ENCODE peak calls at places on chromosomes 16 and 17, in four cellular contexts. One of them, this sample, is unnamed.
A peak's percentile ranks its signal among the peaks of the same experiment; 100 is the strongest.

GRCh38 chr17:2011421-2012371 is 13.4 kb downstream of the RTN4RL1 start:
- DNase-seq in gastrocnemius medialis: no peak
- DNase-seq in adrenal gland: no peak
- DNase-seq in thyroid gland: no peak
- DNase-seq in this sample: peak; percentile 64

GRCh38 chr17:41959336-41960095 is 7.1 kb upstream of the CNP start:
- DNase-seq in gastrocnemius medialis: no peak
- DNase-seq in adrenal gland: peak; percentile 42
- DNase-seq in thyroid gland: peak; percentile 70
- DNase-seq in this sample: peak; percentile 64

GRCh38 chr16:15653227-15653626 is 3.2 kb downstream of the NDE1 start:
- DNase-seq in gastrocnemius medialis: no peak
- DNase-seq in adrenal gland: no peak
- DNase-seq in thyroid gland: no peak
- DNase-seq in this sample: no peak

GRCh38 chr17:38896373-38896954 is 26.6 kb downstream of the LASP1 start:
- DNase-seq in gastrocnemius medialis: no peak
- DNase-seq in adrenal gland: peak; percentile 47
- DNase-seq in thyroid gland: no peak
- DNase-seq in this sample: no peak

GRCh38 chr17:393806-394717 is 41.5 kb upstream of the RPH3AL start:
- DNase-seq in gastrocnemius medialis: no peak
- DNase-seq in adrenal gland: no peak
- DNase-seq in thyroid gland: no peak
- DNase-seq in this sample: no peak

GRCh38 chr17:78337244-78338109 is 22.4 kb downstream of the SOCS3 start:
- DNase-seq in gastrocnemius medialis: no peak
- DNase-seq in adrenal gland: peak; percentile 48
- DNase-seq in thyroid gland: no peak
- DNase-seq in this sample: no peak

GRCh38 chr16:85629326-85629725 is 16.2 kb downstream of the GSE1 start:
- DNase-seq in gastrocnemius medialis: no peak
- DNase-seq in adrenal gland: peak; percentile 72
- DNase-seq in thyroid gland: no peak
- DNase-seq in this sample: no peak

GRCh38 chr17:80086616-80087015 is 14.8 kb upstream of the GAA start:
- DNase-seq in gastrocnemius medialis: no peak
- DNase-seq in adrenal gland: no peak
- DNase-seq in thyroid gland: no peak
- DNase-seq in this sample: no peak

GRCh38 chr17:77611791-77612466 is 346.6 kb upstream of the TNRC6C start:
- DNase-seq in gastrocnemius medialis: no peak
- DNase-seq in adrenal gland: no peak
- DNase-seq in thyroid gland: no peak
- DNase-seq in this sample: no peak

GRCh38 chr17:45867702-45868101 is 23.0 kb downstream of the SPPL2C start:
- DNase-seq in gastrocnemius medialis: no peak
- DNase-seq in adrenal gland: no peak
- DNase-seq in thyroid gland: no peak
- DNase-seq in this sample: no peak

GRCh38 chr16:84247341-84247740 is 7.5 kb upstream of the KCNG4 start:
- DNase-seq in gastrocnemius medialis: no peak
- DNase-seq in adrenal gland: no peak
- DNase-seq in thyroid gland: no peak
- DNase-seq in this sample: no peak

GRCh38 chr17:79027925-79028491 is 4.0 kb downstream of the C1QTNF1 start:
- DNase-seq in gastrocnemius medialis: no peak
- DNase-seq in adrenal gland: peak; percentile 80
- DNase-seq in thyroid gland: no peak
- DNase-seq in this sample: peak; percentile 22

GRCh38 chr17:35849469-35850348 is 19.0 kb downstream of the HEATR9 start:
- DNase-seq in gastrocnemius medialis: no peak
- DNase-seq in adrenal gland: peak; percentile 73
- DNase-seq in thyroid gland: peak; percentile 13
- DNase-seq in this sample: peak; percentile 55

DNA sequence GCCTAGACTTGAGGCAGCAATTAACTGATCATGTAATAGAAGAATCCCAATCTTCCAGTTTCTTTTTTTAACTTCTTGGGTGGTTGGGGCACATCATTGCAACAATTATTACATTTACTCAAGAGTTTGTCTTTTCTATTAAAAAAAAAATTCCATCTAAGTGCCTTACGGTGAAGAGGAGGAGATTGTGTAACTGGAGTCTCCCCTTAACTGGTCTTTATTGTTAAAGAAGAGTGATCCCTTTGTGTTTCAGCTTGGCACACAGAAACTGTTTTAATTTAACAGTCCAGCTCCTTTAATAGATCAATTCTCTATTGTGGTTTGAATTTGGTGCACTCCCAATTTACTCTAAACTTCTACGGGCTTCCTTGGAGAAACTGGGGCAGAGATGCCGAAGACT is 75.2 kb downstream of the FTO start:
- DNase-seq in gastrocnemius medialis: no peak
- DNase-seq in adrenal gland: no peak
- DNase-seq in thyroid gland: no peak
- DNase-seq in this sample: no peak
- H3K4me1 ChIP-seq in gastrocnemius medialis: peaks cover 44% of the 10 kb centered on the region
- H3K4me1 ChIP-seq in adrenal gland: peaks cover 22% of the 10 kb centered on the region
- H3K4me1 ChIP-seq in thyroid gland: peaks cover 38% of the 10 kb centered on the region
- H3K4me1 ChIP-seq in this sample: peaks cover 79% of the 10 kb centered on the region

DNA sequence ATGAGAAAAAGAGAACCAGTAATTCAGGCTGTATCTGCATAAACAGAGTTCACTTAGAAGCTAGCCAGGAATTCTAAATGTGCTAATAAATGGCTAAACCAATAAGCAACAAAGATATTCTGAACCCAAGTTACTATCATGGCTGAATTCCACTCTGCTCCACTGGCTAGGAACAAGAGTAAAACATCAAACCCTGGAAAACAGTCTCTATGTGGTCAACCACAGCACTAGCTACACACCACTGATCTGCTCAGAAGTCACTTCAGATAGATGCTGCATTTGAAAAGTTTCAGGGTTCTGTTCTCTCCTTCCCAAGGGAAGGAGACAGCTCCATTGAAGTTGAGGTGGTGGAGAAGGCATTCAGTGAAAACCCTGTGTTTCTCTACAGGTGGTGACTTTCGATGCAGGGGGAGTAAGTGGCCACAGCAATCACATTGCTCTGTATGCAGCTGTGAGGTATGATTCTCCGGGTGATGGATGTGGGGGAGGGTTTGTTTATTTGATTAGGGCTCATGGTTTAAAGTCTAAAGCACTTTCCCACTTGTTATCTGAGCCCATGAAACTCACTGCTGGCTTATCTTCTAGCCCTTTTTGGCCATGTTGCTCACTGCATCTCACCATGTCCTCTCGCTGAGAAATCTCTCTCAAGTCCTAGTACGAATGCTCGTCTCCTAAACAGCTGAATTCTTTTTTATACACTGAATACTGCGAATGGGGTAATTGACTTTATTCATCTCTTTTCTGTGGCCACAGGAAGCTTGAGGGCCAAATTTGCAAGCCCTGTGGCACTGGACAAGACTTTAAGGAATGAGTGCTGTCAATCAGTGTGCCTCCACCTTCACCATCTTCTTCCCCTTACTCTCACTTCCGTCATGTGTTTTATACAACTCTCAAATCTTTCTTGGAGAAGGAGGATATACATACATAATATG is 39.8 kb downstream of the CENPV start:
- DNase-seq in gastrocnemius medialis: no peak
- DNase-seq in adrenal gland: no peak
- DNase-seq in thyroid gland: no peak
- DNase-seq in this sample: peak; percentile 14
- TF ChIP-seq POLR2A in gastrocnemius medialis: no peak
- TF ChIP-seq POLR2A in adrenal gland: no peak
- TF ChIP-seq POLR2A in thyroid gland: no peak
- TF ChIP-seq POLR2A in this sample: no peak

GRCh38 chr17:49875690-49876089 is 27.8 kb upstream of the TAC4 start:
- DNase-seq in gastrocnemius medialis: no peak
- DNase-seq in adrenal gland: no peak
- DNase-seq in thyroid gland: peak; percentile 56
- DNase-seq in this sample: no peak
- TF ChIP-seq CTCF in gastrocnemius medialis: no peak
- TF ChIP-seq CTCF in adrenal gland: no peak
- TF ChIP-seq CTCF in thyroid gland: no peak
- TF ChIP-seq CTCF in this sample: no peak

DNA sequence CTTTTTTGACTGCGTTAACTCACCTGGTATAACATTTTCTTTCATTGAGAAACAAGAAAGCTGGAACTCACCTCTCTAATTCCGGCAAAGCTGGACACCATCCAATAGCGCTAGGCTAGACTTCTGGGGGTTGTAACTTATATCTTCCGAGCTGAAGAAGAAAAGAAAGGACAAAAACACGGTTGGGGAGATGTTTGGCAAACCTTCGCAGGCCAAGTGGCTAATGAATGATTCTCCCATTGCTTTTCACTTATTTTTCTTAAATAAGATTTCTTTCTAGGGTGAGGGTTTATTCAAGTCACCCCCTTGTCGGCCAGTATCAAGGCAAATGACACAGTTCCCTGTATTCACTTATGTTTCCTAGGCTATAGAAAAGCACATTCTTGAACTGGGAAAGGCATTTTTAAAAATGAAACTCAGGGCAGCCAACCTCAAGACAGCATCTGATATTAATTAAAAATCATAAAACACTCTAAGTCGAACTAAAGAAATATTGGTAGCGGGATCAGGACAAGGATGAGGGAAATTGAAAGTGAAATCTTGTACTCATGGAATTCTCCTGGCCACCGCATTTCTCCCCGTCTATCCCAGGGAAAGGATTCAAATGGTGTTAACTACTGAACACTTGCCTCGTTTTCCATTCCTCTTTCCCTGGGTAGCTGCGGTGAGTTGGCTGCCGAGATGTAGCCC is 95.9 kb upstream of the ZFHX3 start:
- DNase-seq in gastrocnemius medialis: no peak
- DNase-seq in adrenal gland: no peak
- DNase-seq in thyroid gland: no peak
- DNase-seq in this sample: no peak
- H3K4me1 ChIP-seq in gastrocnemius medialis: no peaks in the 10 kb centered on the region
- H3K4me1 ChIP-seq in adrenal gland: no peaks in the 10 kb centered on the region
- H3K4me1 ChIP-seq in thyroid gland: no peaks in the 10 kb centered on the region
- H3K4me1 ChIP-seq in this sample: peaks cover 6% of the 10 kb centered on the region

GRCh38 chr16:28879841-28880588 is 1.7 kb downstream of the ATP2A1 start:
- DNase-seq in gastrocnemius medialis: peak; percentile 91
- DNase-seq in adrenal gland: peak; percentile 90
- DNase-seq in thyroid gland: peak; percentile 76
- DNase-seq in this sample: peak; percentile 85
- TF ChIP-seq POLR2A in gastrocnemius medialis: peak; percentile 52
- TF ChIP-seq POLR2A in adrenal gland: no peak
- TF ChIP-seq POLR2A in thyroid gland: no peak
- TF ChIP-seq POLR2A in this sample: no peak

DNA sequence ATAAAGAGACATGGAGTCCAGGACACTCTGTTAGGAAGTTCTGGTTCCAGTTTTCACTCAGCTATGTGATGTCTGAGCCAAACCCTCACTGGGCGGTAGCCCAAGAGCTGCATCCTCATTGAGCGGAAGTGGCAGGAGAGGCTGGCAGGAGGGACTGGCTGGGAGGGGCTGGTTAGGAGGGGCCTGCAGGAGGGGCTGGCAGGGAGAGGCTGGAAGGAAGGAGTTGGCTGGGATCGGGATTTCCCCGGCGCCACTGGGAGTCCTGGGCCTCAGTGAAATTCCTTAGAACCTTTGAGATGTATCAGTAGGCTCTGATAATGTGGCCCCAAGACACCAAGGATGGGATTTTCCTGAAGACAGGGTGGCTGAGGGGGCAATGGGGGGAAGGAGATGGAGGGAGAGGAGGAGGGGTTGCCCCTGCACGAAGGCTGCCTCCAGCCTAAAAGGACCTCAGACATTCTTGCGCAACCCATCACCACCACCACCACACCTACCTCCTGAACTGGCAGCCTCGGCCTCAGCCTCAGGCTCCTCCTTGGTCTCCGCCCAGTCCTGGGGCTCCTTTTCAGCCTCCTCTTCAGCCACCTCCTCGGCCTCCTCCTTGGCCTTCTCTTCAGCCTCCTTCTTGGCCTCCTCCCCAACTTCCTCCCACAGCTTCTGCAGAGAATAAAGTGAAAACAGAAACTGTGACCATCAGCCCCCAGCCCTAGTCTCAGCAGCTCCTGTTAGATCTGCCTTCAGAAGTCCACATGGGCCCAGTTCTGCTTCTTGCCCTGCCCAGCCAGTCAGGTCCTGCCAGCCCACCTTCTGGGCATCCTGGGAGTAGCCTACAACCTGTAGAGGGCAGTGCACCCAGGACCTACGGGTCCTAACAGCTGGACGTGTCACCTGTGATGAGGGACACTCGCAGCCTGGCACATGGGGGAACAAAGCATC is 31.7 kb downstream of the CNGB1 start:
- DNase-seq in gastrocnemius medialis: peak; percentile 17
- DNase-seq in adrenal gland: peak; percentile 19
- DNase-seq in thyroid gland: peak; percentile 89
- DNase-seq in this sample: no peak
- TF ChIP-seq CTCF in gastrocnemius medialis: no peak
- TF ChIP-seq CTCF in adrenal gland: no peak
- TF ChIP-seq CTCF in thyroid gland: peak; percentile 9
- TF ChIP-seq CTCF in this sample: no peak

GRCh38 chr17:58086953-58087352 is 3.7 kb downstream of the DYNLL2 start:
- DNase-seq in gastrocnemius medialis: no peak
- DNase-seq in adrenal gland: no peak
- DNase-seq in thyroid gland: no peak
- DNase-seq in this sample: no peak
- H3K4me1 ChIP-seq in gastrocnemius medialis: peaks cover 60% of the 10 kb centered on the region
- H3K4me1 ChIP-seq in adrenal gland: peaks cover 20% of the 10 kb centered on the region
- H3K4me1 ChIP-seq in thyroid gland: peaks cover 39% of the 10 kb centered on the region
- H3K4me1 ChIP-seq in this sample: peaks cover 43% of the 10 kb centered on the region

GRCh38 chr17:29760771-29761682 is 138.3 kb upstream of the CORO6 start:
- DNase-seq in gastrocnemius medialis: peak; percentile 91
- DNase-seq in adrenal gland: peak; percentile 90
- DNase-seq in thyroid gland: peak; percentile 78
- DNase-seq in this sample: peak; percentile 75
- TF ChIP-seq POLR2A in gastrocnemius medialis: peak; percentile 92
- TF ChIP-seq POLR2A in adrenal gland: peak; percentile 67
- TF ChIP-seq POLR2A in thyroid gland: no peak
- TF ChIP-seq POLR2A in this sample: no peak

GRCh38 chr16:89599451-89599858 is 14.0 kb upstream of the DPEP1 start:
- DNase-seq in gastrocnemius medialis: no peak
- DNase-seq in adrenal gland: peak; percentile 16
- DNase-seq in thyroid gland: no peak
- DNase-seq in this sample: peak; percentile 35
- TF ChIP-seq CTCF in gastrocnemius medialis: no peak
- TF ChIP-seq CTCF in adrenal gland: no peak
- TF ChIP-seq CTCF in thyroid gland: no peak
- TF ChIP-seq CTCF in this sample: peak; percentile 48